ENCODE peak calls at places on chromosomes 12 and 14, in ten cellular contexts. M, C, Z, V, U, L, N, J, D and S are unnamed samples.

GRCh38 chr12:67442896-67443295 is 173.7 kb downstream of the CAND1 start:
- DNase-seq in V (no peak), C (no peak), U (no peak), D (no peak), M (no peak), L (no peak), N (no peak), J (no peak), Z (no peak), S (no peak)

GRCh38 chr14:70789361-70789760 is 20.0 kb downstream of the MAP3K9 start:
- DNase-seq in L (peak; percentile 53), D (peak; percentile 34), C (no peak), Z (no peak), U (no peak), N (no peak), V (peak; percentile 8), M (no peak), J (peak; percentile 68), S (no peak)

GRCh38 chr12:2120982-2121758 is 68.4 kb downstream of the CACNA1C start:
- DNase-seq in U (no peak), V (no peak), J (no peak), Z (no peak), L (no peak), C (no peak), M (no peak), D (no peak), N (no peak), S (no peak)

GRCh38 chr14:24483604-24484252 is 24.3 kb downstream of the CMA1 start:
- DNase-seq in D (peak; percentile 48), M (no peak), J (no peak), V (no peak), Z (peak; percentile 87), C (no peak), U (no peak), N (no peak), L (peak; percentile 20), S (no peak)

GRCh38 chr12:98188649-98189048 is 326.7 kb upstream of the TMPO start:
- DNase-seq in C (peak; percentile 14), U (peak; percentile 2), D (peak; percentile 27), V (no peak), L (peak; percentile 4), M (no peak), N (no peak), Z (no peak), J (no peak), S (no peak)

GRCh38 chr14:74346341-74346740 is 1.9 kb upstream of the VRTN start:
- DNase-seq in J (no peak), C (no peak), V (no peak), M (no peak), N (no peak), D (no peak), Z (no peak), L (no peak), U (no peak), S (no peak)

GRCh38 chr12:5499566-5500325 is 67.8 kb downstream of the NTF3 start:
- DNase-seq in V (no peak), L (no peak), D (no peak), N (no peak), J (no peak), Z (no peak), C (peak; percentile 63), M (no peak), U (no peak), S (no peak)

GRCh38 chr14:102096569-102097188 is 9.8 kb upstream of the HSP90AA1 start:
- DNase-seq in V (peak; percentile 96), M (peak; percentile 74), L (peak; percentile 84), N (peak; percentile 88), J (peak; percentile 86), U (no peak), Z (no peak), D (peak; percentile 85), C (peak; percentile 90), S (peak; percentile 57)

GRCh38 chr12:121124402-121125109 is 8.1 kb upstream of the P2RX7 start:
- DNase-seq in V (no peak), D (peak; percentile 93), N (no peak), C (peak; percentile 46), J (no peak), M (no peak), U (no peak), L (peak; percentile 79), Z (no peak), S (no peak)

GRCh38 chr12:104272938-104273337 is 30.6 kb upstream of the EID3 start:
- DNase-seq in J (no peak), L (no peak), V (no peak), C (no peak), Z (no peak), M (no peak), N (no peak), U (no peak), D (no peak), S (no peak)

GRCh38 chr14:103071544-103072251 is 12.3 kb upstream of the LBHD2 start:
- DNase-seq in L (no peak), D (no peak), Z (no peak), M (no peak), V (no peak), C (no peak), N (no peak), U (no peak), J (no peak), S (no peak)

GRCh38 chr14:74882103-74882920 is 596 bp downstream of the DLST start:
- DNase-seq in J (peak; percentile 44), Z (peak; percentile 34), V (peak; percentile 22), L (peak; percentile 70), C (peak; percentile 65), M (peak; percentile 70), N (peak; percentile 58), U (no peak), D (peak; percentile 61), S (peak; percentile 73)

GRCh38 chr14:88323520-88324199 is 591 bp upstream of the KCNK10 start:
- DNase-seq in L (peak; percentile 4), N (no peak), J (no peak), C (peak; percentile 51), U (no peak), D (peak; percentile 13), M (peak; percentile 84), Z (no peak), V (no peak), S (no peak)

GRCh38 chr14:22629357-22629756 is 14.8 kb downstream of the OR6J1 start:
- DNase-seq in D (no peak), Z (no peak), U (no peak), J (no peak), M (no peak), N (no peak), L (no peak), V (no peak), C (no peak), S (no peak)

GRCh38 chr14:22627506-22628263 is 16.5 kb downstream of the OR6J1 start:
- DNase-seq in C (no peak), L (no peak), Z (no peak), U (no peak), D (no peak), J (no peak), M (no peak), N (no peak), V (no peak), S (no peak)

GRCh38 chr14:22630486-22630885 is 13.7 kb downstream of the OR6J1 start:
- DNase-seq in J (no peak), N (no peak), L (peak; percentile 90), M (no peak), Z (no peak), D (peak; percentile 86), V (no peak), U (no peak), C (no peak), S (no peak)

GRCh38 chr14:22626590-22626989 is 17.6 kb downstream of the OR6J1 start:
- DNase-seq in C (no peak), Z (no peak), U (no peak), J (no peak), V (no peak), D (no peak), N (no peak), L (no peak), M (no peak), S (no peak)

GRCh38 chr14:22630066-22630465 is 14.1 kb downstream of the OR6J1 start:
- DNase-seq in Z (no peak), L (no peak), U (no peak), C (no peak), D (no peak), J (no peak), V (no peak), N (no peak), M (no peak), S (no peak)
- H3K4me3 ChIP-seq in Z (no peak overlapping the region), L (no peak overlapping the region), U (no peak overlapping the region), C (no peak overlapping the region), D (no peak overlapping the region), J (no peak overlapping the region), V (no peak overlapping the region), N (no peak overlapping the region), M (no peak overlapping the region), S (no peak overlapping the region)

GRCh38 chr14:51109651-51110050 is 14.7 kb upstream of the TRIM9 start:
- DNase-seq in Z (no peak), N (no peak), C (no peak), D (no peak), V (no peak), J (no peak), M (no peak), L (no peak), U (no peak), S (no peak)
- H3K4me3 ChIP-seq in Z (no peak overlapping the region), N (no peak overlapping the region), C (no peak overlapping the region), D (no peak overlapping the region), V (no peak overlapping the region), J (no peak overlapping the region), M (no peak overlapping the region), L (no peak overlapping the region), U (no peak overlapping the region), S (no peak overlapping the region)

DNA sequence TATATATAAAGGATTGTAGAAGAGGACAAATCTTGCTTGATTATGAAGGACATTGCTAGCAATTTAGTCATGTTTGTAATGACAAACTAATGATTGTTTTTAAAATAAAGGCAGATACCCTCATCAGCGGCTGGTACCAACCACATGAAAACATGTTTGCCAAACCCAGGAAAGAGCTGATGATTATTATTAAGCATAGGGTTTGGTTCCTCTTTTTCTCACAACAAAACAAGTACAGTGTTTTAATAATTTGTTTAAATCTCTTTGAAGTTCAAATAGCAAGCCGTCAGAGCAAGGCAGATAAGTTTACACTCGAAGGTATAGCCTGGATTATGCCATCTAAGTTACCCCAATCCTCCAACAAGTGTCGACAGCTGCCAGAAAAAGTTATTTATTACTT is 5.3 kb upstream of the SINHCAF start:
- DNase-seq in U (no peak), Z (no peak), M (no peak), L (no peak), D (no peak), V (no peak), C (no peak), J (no peak), N (no peak), S (no peak)
- H3K4me3 ChIP-seq in U (no peak overlapping the region), Z (no peak overlapping the region), M (no peak overlapping the region), L (no peak overlapping the region), D (no peak overlapping the region), V (no peak overlapping the region), C (no peak overlapping the region), J (no peak overlapping the region), N (no peak overlapping the region), S (no peak overlapping the region)

GRCh38 chr14:67619446-67620216 is at the start of gene ARG2:
- DNase-seq in N (peak; percentile 95), D (peak; percentile 95), Z (peak; percentile 74), M (peak; percentile 85), L (peak; percentile 89), V (peak; percentile 95), U (peak; percentile 57), C (peak; percentile 100), J (peak; percentile 99), S (peak; percentile 96)
- H3K4me3 ChIP-seq in N (peak within 1 kb of the TSS; percentile 76), D (peak within 1 kb of the TSS; percentile 70), Z (peak within 1 kb of the TSS; percentile 65), M (peak within 1 kb of the TSS; percentile 70), L (peak within 1 kb of the TSS; percentile 66), V (peak within 1 kb of the TSS; percentile 77), U (peak within 1 kb of the TSS; percentile 53), C (peak within 1 kb of the TSS; percentile 82), J (peak within 1 kb of the TSS; percentile 46), S (peak within 1 kb of the TSS; percentile 76)

GRCh38 chr14:59161571-59162175 is 26.8 kb upstream of the DAAM1 start:
- DNase-seq in D (peak; percentile 95), C (peak; percentile 76), L (peak; percentile 80), V (no peak), Z (peak; percentile 20), J (no peak), N (no peak), M (no peak), U (peak; percentile 27), S (no peak)
- H3K4me3 ChIP-seq in D (peak overlapping the region; percentile 3), C (no peak overlapping the region), L (no peak overlapping the region), V (no peak overlapping the region), Z (no peak overlapping the region), J (no peak overlapping the region), N (no peak overlapping the region), M (no peak overlapping the region), U (no peak overlapping the region), S (no peak overlapping the region)